ENCODE peak calls at places on chromosomes 12 and 14, in six cellular contexts. G is testis, H is PC-3, O is lung, X is tibial nerve, L is neural progenitor cell. P is an unnamed sample. For H3K9me3, H3K4me1 and H3K36me3, the result is how much of the 10 kb centered on the place peaks cover.

GRCh38 chr12:77299910-77300772 is 234.8 kb upstream of the E2F7 start:
- DNase-seq in G (no peak), H (peak), O (no peak), X (no peak), L (no peak), P (no peak)

GRCh38 chr12:19841451-19841850 is 402.2 kb downstream of the AEBP2 start:
- DNase-seq in G (no peak), H (no peak), O (no peak), X (no peak), L (no peak), P (no peak)

GRCh38 chr14:90576981-90577660 is 180.3 kb downstream of the CALM1 start:
- DNase-seq in G (no peak), H (no peak), O (no peak), X (no peak), L (no peak), P (no peak)

GRCh38 chr12:24890048-24890447 is 58.9 kb downstream of the BCAT1 start:
- DNase-seq in G (no peak), H (no peak), O (no peak), X (no peak), L (no peak), P (no peak)

GRCh38 chr12:42213023-42213422 is 25.0 kb downstream of the YAF2 start:
- DNase-seq in G (no peak), H (peak), O (no peak), X (no peak), L (no peak), P (peak)

GRCh38 chr12:122895757-122896636 is at the start of gene VPS37B:
- DNase-seq in G (peak), H (peak), O (peak), X (peak), L (peak), P (peak)

GRCh38 chr12:69108024-69108423 is 131.3 kb upstream of the CPSF6 start:
- DNase-seq in G (no peak), H (peak), O (peak), X (no peak), L (no peak), P (no peak)

GRCh38 chr12:113440947-113441782 is 19.0 kb downstream of the SDSL start:
- DNase-seq in G (no peak), H (no peak), O (no peak), X (no peak), L (no peak), P (no peak)

GRCh38 chr14:61127099-61127498 is 146.1 kb downstream of the SLC38A6 start:
- DNase-seq in G (no peak), H (no peak), O (no peak), X (no peak), L (peak), P (no peak)

GRCh38 chr14:69687963-69688649 is 76.7 kb downstream of the SUSD6 start:
- DNase-seq in G (no peak), H (no peak), O (no peak), X (no peak), L (no peak), P (peak)

DNA sequence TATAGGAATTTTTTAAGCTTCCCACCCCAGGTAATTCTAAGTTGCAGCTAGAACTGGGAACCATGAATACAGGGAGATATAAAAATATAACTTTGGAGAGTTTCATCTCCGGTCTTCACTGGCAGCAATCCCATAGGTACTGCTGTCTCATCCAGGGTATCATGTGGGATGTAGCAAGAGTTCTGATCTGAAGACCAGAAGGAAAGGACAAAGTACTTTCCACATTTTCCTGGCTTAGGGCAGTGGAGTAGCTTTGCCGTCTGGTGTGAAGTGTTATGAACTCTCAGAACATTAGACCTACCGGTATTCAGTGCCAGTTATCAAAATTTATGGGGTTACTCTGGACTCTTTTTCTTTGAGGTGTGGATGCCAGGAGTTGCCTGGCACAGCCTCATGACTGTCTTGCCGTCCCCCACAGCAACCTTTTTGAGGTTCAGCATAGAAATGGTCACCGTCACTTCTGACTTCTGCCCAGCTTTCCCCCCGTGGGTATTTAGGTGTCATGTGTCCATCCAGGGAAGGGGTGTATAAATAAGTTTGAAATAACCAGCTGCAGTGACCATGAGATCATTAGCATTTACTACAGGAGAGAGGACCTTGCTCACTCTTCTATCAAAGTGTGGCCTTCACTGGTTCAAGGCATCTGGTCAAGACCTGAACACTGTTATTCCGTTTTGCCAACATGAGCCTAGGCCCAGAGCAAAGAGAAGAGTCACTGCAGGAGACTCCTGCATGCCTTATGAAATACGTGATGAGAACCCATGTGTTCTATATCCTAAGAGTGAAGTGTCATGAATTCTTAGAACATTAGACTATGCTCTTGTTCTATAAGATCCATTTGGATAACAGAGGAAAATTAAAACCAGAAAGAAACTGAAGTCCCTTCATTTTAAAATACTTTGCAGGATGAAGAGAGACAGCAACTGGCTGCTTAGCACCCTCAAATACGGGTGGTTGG is 22.2 kb downstream of the TMEM233 start:
- DNase-seq in G (no peak), H (no peak), O (no peak), X (no peak), L (no peak), P (no peak)
- H3K9me3 ChIP-seq in G (under half), H (under half), O (under half), X (under half), L (under half), P (under half)

DNA sequence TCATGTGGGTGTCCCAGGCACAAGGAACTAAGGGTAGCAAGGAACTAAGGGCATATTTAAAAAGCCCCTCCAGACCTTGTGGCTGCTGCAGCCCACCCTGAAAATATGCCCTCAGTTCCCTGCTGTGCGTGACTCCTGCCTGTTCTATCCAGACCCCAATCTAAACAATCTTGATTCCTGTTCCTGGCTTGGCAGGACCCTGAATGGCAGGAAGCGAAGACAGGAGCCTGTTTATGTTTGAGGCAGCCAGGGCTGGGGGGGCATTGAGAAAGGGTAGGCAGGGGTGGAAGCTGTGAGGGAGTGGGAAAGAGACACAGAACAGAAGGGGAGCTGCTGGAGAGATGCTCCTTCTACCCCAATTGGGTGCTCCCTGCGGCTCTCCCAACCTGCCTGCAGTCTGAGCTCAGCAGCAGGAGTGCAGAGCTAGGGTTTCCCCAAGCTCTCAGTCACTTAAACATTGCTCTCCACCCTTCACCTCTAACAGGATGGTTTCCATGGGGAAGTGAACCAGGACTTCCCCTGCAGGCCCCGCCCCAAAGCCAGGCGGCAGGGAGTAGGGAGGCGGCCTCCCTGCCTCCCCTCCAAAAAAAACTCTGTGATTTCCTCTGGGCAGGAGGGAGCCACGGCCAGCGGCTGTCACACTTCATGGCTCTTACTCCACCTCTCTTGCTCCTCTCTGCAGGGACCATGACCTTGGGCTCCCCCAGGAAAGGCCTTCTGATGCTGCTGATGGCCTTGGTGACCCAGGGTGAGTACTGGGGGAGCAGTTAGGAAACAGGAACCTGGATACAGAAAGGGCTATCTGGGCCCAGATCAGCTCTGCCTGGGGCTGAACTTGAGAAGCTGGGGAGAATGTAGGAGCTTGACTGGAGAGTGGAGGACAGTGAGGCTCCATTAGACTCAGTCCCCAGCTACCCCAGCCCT is 4.7 kb downstream of the ACVRL1 start:
- DNase-seq in G (no peak), H (no peak), O (peak), X (no peak), L (no peak), P (peak)
- H3K4me1 ChIP-seq in G (under half), H (under half), O (under half), X (under half), L (under half), P (under half)

GRCh38 chr14:52003324-52003723 is 14.0 kb downstream of the RTRAF start:
- DNase-seq in G (no peak), H (no peak), O (no peak), X (no peak), L (no peak), P (no peak)
- H3K36me3 ChIP-seq in G (under half), H (half or more), O (under half), X (under half), L (half or more), P (half or more)

GRCh38 chr14:98131406-98131805 is 1140.6 kb downstream of the BCL11B start:
- DNase-seq in G (no peak), H (no peak), O (no peak), X (no peak), L (no peak), P (no peak)

GRCh38 chr14:98136019-98136418 is 1136.0 kb downstream of the BCL11B start:
- DNase-seq in G (no peak), H (no peak), O (no peak), X (no peak), L (no peak), P (no peak)

GRCh38 chr14:98136420-98136819 is 1135.6 kb downstream of the BCL11B start:
- DNase-seq in G (no peak), H (no peak), O (no peak), X (no peak), L (no peak), P (no peak)

GRCh38 chr14:98133806-98134205 is 1138.2 kb downstream of the BCL11B start:
- DNase-seq in G (no peak), H (peak), O (no peak), X (no peak), L (no peak), P (no peak)

DNA sequence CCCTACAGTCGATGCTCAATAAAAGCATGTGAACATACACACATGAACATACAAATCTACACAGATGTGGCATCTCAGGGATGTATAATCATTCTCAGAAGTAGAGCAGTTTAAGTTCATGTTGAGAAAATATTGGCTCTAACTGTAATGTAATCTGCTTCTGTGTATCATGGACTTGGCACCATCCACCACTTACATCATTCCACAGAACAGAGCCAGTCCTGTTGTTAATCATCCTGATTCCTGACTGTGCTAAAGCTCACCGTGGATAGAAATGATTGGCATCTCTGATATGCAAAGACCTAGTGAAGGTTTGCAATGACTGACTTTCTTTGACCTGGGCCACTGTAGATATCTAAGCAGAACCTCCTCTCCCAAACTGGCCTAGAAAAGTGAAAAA is 1141.3 kb downstream of the BCL11B start:
- DNase-seq in G (no peak), H (no peak), O (no peak), X (no peak), L (no peak), P (no peak)
- H3K9me3 ChIP-seq in G (under half), H (under half), O (under half), X (under half), L (under half), P (under half)

GRCh38 chr14:65637780-65638179 is 225.2 kb downstream of the FUT8 start:
- DNase-seq in G (no peak), H (no peak), O (no peak), X (no peak), L (no peak), P (no peak)
- H3K4me1 ChIP-seq in G (under half), H (under half), O (under half), X (under half), L (under half), P (under half)

GRCh38 chr12:11321980-11322379 is 11.7 kb upstream of the PRB4 start:
- DNase-seq in G (no peak), H (peak), O (no peak), X (no peak), L (no peak), P (no peak)
- H3K36me3 ChIP-seq in G (under half), H (under half), O (under half), X (under half), L (under half), P (under half)

GRCh38 chr14:21346532-21347135 is 37.2 kb downstream of the SUPT16H start:
- DNase-seq in G (no peak), H (no peak), O (no peak), X (no peak), L (no peak), P (no peak)
- H3K9me3 ChIP-seq in G (under half), H (under half), O (under half), X (under half), L (under half), P (under half)